ENCODE peak calls at places on chromosomes 16 and 17, in eight cellular contexts. A, I, N, F, V, T, L and X are unnamed samples.

GRCh38 chr17:54950116-54950515 is 18.3 kb downstream of the COX11 start:
- DNase-seq in A (no peak), I (no peak), N (no peak), F (no peak), V (no peak), T (no peak), L (no peak), X (no peak)

GRCh38 chr17:78658281-78658785 is 81.1 kb upstream of the DNAH17 start:
- DNase-seq in A (peak), I (peak), N (no peak), F (no peak), V (no peak), T (no peak), L (no peak), X (no peak)

GRCh38 chr17:40986920-40987319 is 2.8 kb upstream of the KRT40 start:
- DNase-seq in A (no peak), I (no peak), N (no peak), F (no peak), V (no peak), T (no peak), L (no peak), X (no peak)

GRCh38 chr17:56867948-56868376 is 34.0 kb downstream of the DGKE start:
- DNase-seq in A (peak), I (no peak), N (no peak), F (no peak), V (no peak), T (peak), L (no peak), X (no peak)

GRCh38 chr16:81709369-81709900 is 69.7 kb upstream of the PLCG2 start:
- DNase-seq in A (no peak), I (no peak), N (no peak), F (no peak), V (no peak), T (no peak), L (no peak), X (no peak)

GRCh38 chr17:37168731-37169353 is 206.9 kb upstream of the C17orf78 start:
- DNase-seq in A (no peak), I (no peak), N (no peak), F (no peak), V (no peak), T (no peak), L (no peak), X (no peak)

GRCh38 chr17:4715071-4715749 is 4.8 kb downstream of the ARRB2 start:
- DNase-seq in A (no peak), I (no peak), N (peak), F (peak), V (no peak), T (no peak), L (no peak), X (peak)

GRCh38 chr17:15882058-15882720 is 62.7 kb upstream of the ADORA2B start:
- DNase-seq in A (no peak), I (no peak), N (no peak), F (no peak), V (no peak), T (no peak), L (no peak), X (no peak)

GRCh38 chr17:37516131-37516561 is 26.5 kb downstream of the DUSP14 start:
- DNase-seq in A (no peak), I (no peak), N (no peak), F (no peak), V (no peak), T (peak), L (no peak), X (no peak)

GRCh38 chr17:68572138-68572842 is 28.9 kb downstream of the FAM20A start:
- DNase-seq in A (no peak), I (no peak), N (no peak), F (no peak), V (no peak), T (no peak), L (no peak), X (no peak)

GRCh38 chr17:29622337-29623282 is at the start of gene CORO6:
- DNase-seq in A (no peak), I (peak), N (peak), F (peak), V (no peak), T (peak), L (peak), X (peak)

GRCh38 chr16:16027728-16028310 is 78.4 kb downstream of the ABCC1 start:
- DNase-seq in A (no peak), I (no peak), N (no peak), F (no peak), V (no peak), T (no peak), L (no peak), X (no peak)

GRCh38 chr17:48612854-48613691 is 2.0 kb downstream of the HOXB8 start:
- DNase-seq in A (no peak), I (no peak), N (peak), F (peak), V (no peak), T (peak), L (no peak), X (peak)

GRCh38 chr16:11248133-11248532 is 7.9 kb downstream of the SOCS1 start:
- DNase-seq in A (no peak), I (no peak), N (no peak), F (no peak), V (no peak), T (no peak), L (no peak), X (no peak)

GRCh38 chr17:77475012-77475976 is 334.5 kb downstream of the SEC14L1 start:
- DNase-seq in A (no peak), I (no peak), N (peak), F (no peak), V (peak), T (peak), L (no peak), X (peak)

GRCh38 chr16:64225696-64226095 is 896.2 kb downstream of the CDH11 start:
- DNase-seq in A (no peak), I (no peak), N (no peak), F (no peak), V (no peak), T (no peak), L (no peak), X (no peak)

GRCh38 chr17:1039511-1040215 is 42.7 kb downstream of the TIMM22 start:
- DNase-seq in A (no peak), I (peak), N (no peak), F (no peak), V (no peak), T (peak), L (peak), X (no peak)

GRCh38 chr16:53153130-53153529 is 98.3 kb downstream of the CHD9 start:
- DNase-seq in A (no peak), I (no peak), N (no peak), F (no peak), V (no peak), T (no peak), L (no peak), X (no peak)

GRCh38 chr16:89826531-89827382 is 1.5 kb upstream of the SPIRE2 start:
- DNase-seq in A (no peak), I (no peak), N (no peak), F (no peak), V (no peak), T (no peak), L (no peak), X (no peak)

GRCh38 chr16:66291833-66292232 is 74.7 kb upstream of the CDH5 start:
- DNase-seq in A (no peak), I (peak), N (no peak), F (no peak), V (no peak), T (no peak), L (no peak), X (no peak)

GRCh38 chr17:50464121-50464520 is 4.6 kb downstream of the CHAD start:
- DNase-seq in A (no peak), I (no peak), N (peak), F (no peak), V (no peak), T (no peak), L (no peak), X (no peak)

GRCh38 chr17:75721463-75722011 is 278 bp downstream of the ITGB4 start:
- DNase-seq in A (no peak), I (no peak), N (no peak), F (no peak), V (no peak), T (no peak), L (peak), X (no peak)

GRCh38 chr16:76311260-76311659 is 34.1 kb downstream of the CNTNAP4 start:
- DNase-seq in A (no peak), I (no peak), N (no peak), F (no peak), V (no peak), T (no peak), L (no peak), X (no peak)

GRCh38 chr16:27550582-27550920 is 607 bp downstream of the KATNIP start:
- DNase-seq in A (no peak), I (no peak), N (no peak), F (no peak), V (no peak), T (no peak), L (no peak), X (no peak)

GRCh38 chr16:22163806-22164205 is 1.5 kb downstream of the SDR42E2 start:
- DNase-seq in A (no peak), I (no peak), N (no peak), F (no peak), V (no peak), T (no peak), L (no peak), X (no peak)

GRCh38 chr17:55545765-55546164 is 34.5 kb upstream of the SMIM36 start:
- DNase-seq in A (no peak), I (no peak), N (no peak), F (no peak), V (no peak), T (no peak), L (no peak), X (no peak)

GRCh38 chr17:82965371-82965770 is 114.0 kb upstream of the METRNL start:
- DNase-seq in A (no peak), I (no peak), N (no peak), F (no peak), V (no peak), T (no peak), L (peak), X (no peak)

GRCh38 chr16:67833035-67833417 is 9.1 kb upstream of the THAP11 start:
- DNase-seq in A (no peak), I (no peak), N (no peak), F (no peak), V (no peak), T (peak), L (peak), X (no peak)

GRCh38 chr16:81492307-81492706 is 47.7 kb downstream of the CMIP start:
- DNase-seq in A (no peak), I (no peak), N (no peak), F (no peak), V (no peak), T (no peak), L (no peak), X (no peak)

GRCh38 chr17:41967141-41967920 is 736 bp downstream of the CNP start:
- DNase-seq in A (no peak), I (peak), N (no peak), F (no peak), V (no peak), T (no peak), L (peak), X (peak)

GRCh38 chr16:84603115-84603816 is 14.6 kb downstream of the COTL1 start:
- DNase-seq in A (peak), I (peak), N (no peak), F (no peak), V (peak), T (peak), L (peak), X (peak)

GRCh38 chr16:11342021-11342855 is 3.0 kb upstream of the RMI2 start:
- DNase-seq in A (no peak), I (no peak), N (no peak), F (no peak), V (no peak), T (no peak), L (no peak), X (peak)

GRCh38 chr17:79615926-79616325 is 5.1 kb upstream of the RBFOX3 start:
- DNase-seq in A (no peak), I (peak), N (no peak), F (no peak), V (no peak), T (no peak), L (no peak), X (no peak)

GRCh38 chr17:57553991-57554825 is 190.9 kb downstream of the CCDC182 start:
- DNase-seq in A (no peak), I (no peak), N (no peak), F (no peak), V (no peak), T (peak), L (no peak), X (no peak)

GRCh38 chr16:89696598-89697128 is 4.8 kb downstream of the SPATA2L start:
- DNase-seq in A (no peak), I (no peak), N (peak), F (peak), V (no peak), T (no peak), L (no peak), X (peak)

GRCh38 chr17:42673885-42674754 is 2.7 kb downstream of the PLEKHH3 start:
- DNase-seq in A (no peak), I (no peak), N (peak), F (peak), V (no peak), T (peak), L (peak), X (peak)

GRCh38 chr17:74020522-74020921 is 183.0 kb upstream of the RPL38 start:
- DNase-seq in A (no peak), I (no peak), N (no peak), F (no peak), V (no peak), T (no peak), L (no peak), X (no peak)

GRCh38 chr17:14372905-14373559 is 72.2 kb downstream of the HS3ST3B1 start:
- DNase-seq in A (no peak), I (no peak), N (no peak), F (no peak), V (no peak), T (no peak), L (no peak), X (no peak)

GRCh38 chr17:47368262-47368661 is 44.5 kb downstream of the EFCAB13 start:
- DNase-seq in A (no peak), I (no peak), N (no peak), F (no peak), V (no peak), T (no peak), L (no peak), X (no peak)

DNA sequence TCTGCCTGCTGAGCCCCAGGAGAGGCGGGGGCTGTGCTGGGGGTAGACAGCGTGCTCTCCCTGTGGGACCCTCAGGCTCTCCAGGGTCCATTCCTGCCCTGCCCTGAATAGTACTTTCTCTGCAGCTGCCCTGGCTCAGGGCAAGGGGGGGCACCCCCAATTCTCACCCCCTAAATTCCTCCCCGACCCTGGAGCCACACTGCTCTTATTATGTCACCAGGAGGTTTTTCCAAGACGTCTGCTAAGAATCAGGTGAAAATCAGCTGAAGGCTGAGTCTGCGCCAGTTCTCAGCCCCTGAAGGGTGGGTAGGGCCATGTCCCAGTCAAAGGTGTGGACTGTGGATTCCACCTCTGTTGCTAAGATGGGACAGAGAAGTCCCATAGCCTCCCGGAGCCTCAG is 49.9 kb upstream of the MAP3K14 start:
- DNase-seq in A (no peak), I (no peak), N (no peak), F (no peak), V (no peak), T (no peak), L (no peak), X (no peak)
- TF ChIP-seq CTCF in A (no peak), I (no peak), N (no peak), F (no peak), V (no peak), T (no peak), L (no peak), X (no peak)

GRCh38 chr16:87382023-87382785 is 1.4 kb downstream of the FBXO31 start:
- DNase-seq in A (no peak), I (no peak), N (no peak), F (no peak), V (no peak), T (no peak), L (peak), X (no peak)

GRCh38 chr16:87380403-87380802 is 3.2 kb downstream of the FBXO31 start:
- DNase-seq in A (no peak), I (no peak), N (no peak), F (no peak), V (no peak), T (no peak), L (no peak), X (peak)

GRCh38 chr16:87384162-87384999 is 805 bp upstream of the FBXO31 start:
- DNase-seq in A (no peak), I (peak), N (no peak), F (peak), V (no peak), T (no peak), L (peak), X (no peak)

GRCh38 chr16:87383522-87384161 is at the start of gene FBXO31:
- DNase-seq in A (peak), I (peak), N (peak), F (peak), V (peak), T (peak), L (peak), X (peak)

DNA sequence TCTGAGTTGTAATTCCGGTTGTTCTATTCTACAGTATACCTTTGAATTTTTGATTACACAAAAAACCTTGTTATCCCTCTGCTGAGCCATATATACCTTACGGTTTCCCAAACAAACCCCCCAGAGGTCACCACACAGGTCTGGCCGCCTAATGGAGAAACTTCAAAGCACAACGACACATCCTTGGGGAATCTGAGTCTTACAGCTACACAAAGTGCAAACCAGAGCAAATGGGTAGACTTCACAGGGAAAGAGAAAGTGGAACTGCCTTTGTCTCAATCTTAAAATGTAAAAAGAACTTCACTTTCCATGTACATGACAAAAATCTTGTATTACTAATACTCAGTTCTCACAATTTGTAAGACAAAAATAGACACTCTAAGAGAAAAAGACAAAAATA is 2.7 kb downstream of the FBXO31 start:
- DNase-seq in A (no peak), I (no peak), N (no peak), F (peak), V (no peak), T (peak), L (no peak), X (no peak)
- TF ChIP-seq CTCF in A (no peak), I (no peak), N (no peak), F (no peak), V (no peak), T (peak), L (no peak), X (no peak)

GRCh38 chr17:52297230-52298010 is 138.9 kb upstream of the CA10 start:
- DNase-seq in A (no peak), I (no peak), N (no peak), F (no peak), V (no peak), T (no peak), L (no peak), X (no peak)
- TF ChIP-seq CTCF in A (no peak), I (no peak), N (no peak), F (no peak), V (no peak), T (no peak), L (no peak), X (no peak)

DNA sequence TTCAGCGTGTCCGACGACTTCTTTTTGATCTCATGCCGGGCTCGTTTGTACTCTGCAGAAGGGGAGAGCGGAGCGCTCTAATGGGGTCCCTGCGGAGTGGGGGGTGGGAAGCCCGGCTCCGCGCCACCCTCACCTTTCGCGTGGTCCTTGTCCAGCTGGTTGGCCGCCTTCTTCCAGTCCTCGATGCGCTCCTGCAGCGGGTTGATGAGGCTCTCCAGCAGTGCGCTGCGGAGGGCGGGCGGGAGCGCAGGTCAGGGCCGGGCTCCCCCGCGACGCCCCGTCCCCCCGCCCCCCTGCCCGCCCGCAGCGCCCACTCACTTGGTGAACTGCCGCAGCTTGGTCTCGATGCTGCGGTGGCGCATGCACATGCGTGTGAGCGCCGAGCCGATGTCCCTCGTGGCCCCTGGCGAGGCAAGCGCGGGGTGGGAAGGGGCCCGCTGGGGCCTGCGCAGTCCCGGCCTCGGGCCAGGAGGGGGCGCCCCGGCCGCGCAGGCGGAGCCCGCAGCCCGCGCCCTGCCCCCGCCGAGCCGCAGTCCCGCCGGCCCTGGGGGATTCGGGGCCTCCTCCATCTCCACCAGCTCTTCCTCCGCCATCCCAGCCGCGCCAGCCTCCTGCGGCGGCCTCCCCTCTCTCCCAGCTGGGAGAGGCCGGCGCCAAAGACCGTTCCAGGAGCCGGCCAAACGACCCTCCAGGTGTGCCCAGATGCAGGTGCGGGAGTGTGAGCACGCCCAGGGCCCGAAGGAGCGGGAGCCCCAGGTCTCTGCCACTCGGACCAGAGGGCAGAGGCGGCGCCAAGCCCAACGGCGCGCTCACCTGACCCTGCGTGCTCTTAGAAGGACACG is 6.0 kb downstream of the MTSS2 start:
- DNase-seq in A (no peak), I (no peak), N (no peak), F (peak), V (no peak), T (no peak), L (no peak), X (no peak)
- TF ChIP-seq CTCF in A (peak), I (peak), N (no peak), F (no peak), V (peak), T (peak), L (no peak), X (peak)